ENCODE peak calls at places on chromosomes 7 and 10, in ten cellular contexts. A, Z, U, B, H, N, P, O, C and E are unnamed samples.

GRCh38 chr10:109957092-109957797 is 33.9 kb upstream of the XPNPEP1 start:
- DNase-seq in U (no peak), B (peak), P (no peak), N (no peak), H (no peak), C (no peak), A (no peak), Z (no peak), O (peak), E (peak)

GRCh38 chr7:142153400-142153799 is 41.9 kb downstream of the MGAM2 start:
- DNase-seq in O (no peak), P (no peak), N (no peak), H (no peak), B (no peak), A (no peak), U (no peak), Z (no peak), C (no peak), E (no peak)

GRCh38 chr7:26078437-26079362 is 73.3 kb upstream of the NFE2L3 start:
- DNase-seq in C (peak), U (peak), N (no peak), A (peak), P (peak), H (peak), B (peak), Z (peak), O (peak), E (peak)

GRCh38 chr7:43956022-43956421 is 29.8 kb downstream of the UBE2D4 start:
- DNase-seq in P (no peak), O (no peak), Z (no peak), H (no peak), N (no peak), B (no peak), A (no peak), U (no peak), C (no peak), E (no peak)

GRCh38 chr7:45202618-45203017 is 45.0 kb downstream of the RAMP3 start:
- DNase-seq in P (no peak), B (no peak), H (no peak), O (no peak), A (no peak), N (no peak), C (no peak), Z (no peak), U (no peak), E (no peak)

GRCh38 chr7:70694357-70694908 is 437.5 kb upstream of the GALNT17 start:
- DNase-seq in P (peak), U (no peak), N (no peak), A (peak), H (no peak), O (no peak), Z (peak), B (peak), C (no peak), E (peak)

GRCh38 chr7:47663841-47664240 is 81.9 kb upstream of the TNS3 start:
- DNase-seq in U (no peak), C (no peak), H (no peak), Z (no peak), N (no peak), P (no peak), B (no peak), A (no peak), O (no peak), E (no peak)

GRCh38 chr7:146683439-146683838 is 566.8 kb downstream of the CNTNAP2 start:
- DNase-seq in B (no peak), H (no peak), C (no peak), U (no peak), O (no peak), Z (no peak), P (no peak), A (no peak), N (no peak), E (no peak)

GRCh38 chr7:112238330-112238729 is 31.8 kb downstream of the ZNF277 start:
- DNase-seq in U (no peak), H (no peak), Z (no peak), O (no peak), P (no peak), N (no peak), B (no peak), C (no peak), A (no peak), E (no peak)

GRCh38 chr7:85176197-85176596 is 10.7 kb downstream of the SEMA3D start:
- DNase-seq in O (no peak), A (no peak), Z (no peak), H (no peak), C (no peak), B (no peak), N (no peak), P (no peak), U (no peak), E (no peak)

GRCh38 chr7:20542594-20542993 is 72.9 kb upstream of the ABCB5 start:
- DNase-seq in H (no peak), P (no peak), Z (no peak), A (no peak), U (no peak), C (no peak), O (no peak), N (peak), B (no peak), E (no peak)